ENCODE peak calls at places on chromosomes 3 and 15, in eight cellular contexts. One of them, this sample, is unnamed.

GRCh38 chr3:138348107-138348949 is at the start of gene MRAS:
- DNase-seq in mucosa of descending colon: no peak
- DNase-seq in sigmoid colon: peak
- DNase-seq in nephron progenitor cell: peak
- DNase-seq in cardiac muscle cell: peak
- DNase-seq in fibroblast of pulmonary artery: peak
- DNase-seq in lung: peak
- DNase-seq in HFF-Myc: no peak
- DNase-seq in this sample: peak

GRCh38 chr3:133460809-133461208 is 61.0 kb downstream of the BFSP2 start:
- DNase-seq in mucosa of descending colon: no peak
- DNase-seq in sigmoid colon: no peak
- DNase-seq in nephron progenitor cell: no peak
- DNase-seq in cardiac muscle cell: no peak
- DNase-seq in fibroblast of pulmonary artery: no peak
- DNase-seq in lung: no peak
- DNase-seq in HFF-Myc: no peak
- DNase-seq in this sample: no peak

GRCh38 chr3:32843504-32844321 is 25.9 kb downstream of the TRIM71 start:
- DNase-seq in mucosa of descending colon: no peak
- DNase-seq in sigmoid colon: no peak
- DNase-seq in nephron progenitor cell: peak
- DNase-seq in cardiac muscle cell: no peak
- DNase-seq in fibroblast of pulmonary artery: no peak
- DNase-seq in lung: no peak
- DNase-seq in HFF-Myc: no peak
- DNase-seq in this sample: no peak

GRCh38 chr3:56453027-56453426 is 15.2 kb downstream of the ERC2 start:
- DNase-seq in mucosa of descending colon: no peak
- DNase-seq in sigmoid colon: no peak
- DNase-seq in nephron progenitor cell: no peak
- DNase-seq in cardiac muscle cell: no peak
- DNase-seq in fibroblast of pulmonary artery: no peak
- DNase-seq in lung: no peak
- DNase-seq in HFF-Myc: peak
- DNase-seq in this sample: no peak

GRCh38 chr3:133448478-133449122 is 48.7 kb downstream of the BFSP2 start:
- DNase-seq in mucosa of descending colon: no peak
- DNase-seq in sigmoid colon: no peak
- DNase-seq in nephron progenitor cell: no peak
- DNase-seq in cardiac muscle cell: no peak
- DNase-seq in fibroblast of pulmonary artery: no peak
- DNase-seq in lung: no peak
- DNase-seq in HFF-Myc: no peak
- DNase-seq in this sample: no peak

GRCh38 chr3:10219737-10220136 is 28.5 kb upstream of the TATDN2 start:
- DNase-seq in mucosa of descending colon: no peak
- DNase-seq in sigmoid colon: no peak
- DNase-seq in nephron progenitor cell: no peak
- DNase-seq in cardiac muscle cell: no peak
- DNase-seq in fibroblast of pulmonary artery: no peak
- DNase-seq in lung: no peak
- DNase-seq in HFF-Myc: no peak
- DNase-seq in this sample: no peak

GRCh38 chr15:82999905-83000671 is 11.4 kb downstream of the C15orf40 start:
- DNase-seq in mucosa of descending colon: no peak
- DNase-seq in sigmoid colon: no peak
- DNase-seq in nephron progenitor cell: no peak
- DNase-seq in cardiac muscle cell: peak
- DNase-seq in fibroblast of pulmonary artery: peak
- DNase-seq in lung: no peak
- DNase-seq in HFF-Myc: peak
- DNase-seq in this sample: peak

GRCh38 chr3:139302084-139302800 is 41.6 kb upstream of the MRPS22 start:
- DNase-seq in mucosa of descending colon: no peak
- DNase-seq in sigmoid colon: no peak
- DNase-seq in nephron progenitor cell: no peak
- DNase-seq in cardiac muscle cell: peak
- DNase-seq in fibroblast of pulmonary artery: peak
- DNase-seq in lung: no peak
- DNase-seq in HFF-Myc: peak
- DNase-seq in this sample: peak

GRCh38 chr3:39226106-39226741 is 33.8 kb upstream of the XIRP1 start:
- DNase-seq in mucosa of descending colon: no peak
- DNase-seq in sigmoid colon: no peak
- DNase-seq in nephron progenitor cell: no peak
- DNase-seq in cardiac muscle cell: no peak
- DNase-seq in fibroblast of pulmonary artery: no peak
- DNase-seq in lung: no peak
- DNase-seq in HFF-Myc: no peak
- DNase-seq in this sample: no peak

GRCh38 chr3:60803156-60803555 is 448.1 kb downstream of the FHIT start:
- DNase-seq in mucosa of descending colon: no peak
- DNase-seq in sigmoid colon: no peak
- DNase-seq in nephron progenitor cell: no peak
- DNase-seq in cardiac muscle cell: no peak
- DNase-seq in fibroblast of pulmonary artery: no peak
- DNase-seq in lung: no peak
- DNase-seq in HFF-Myc: no peak
- DNase-seq in this sample: no peak

GRCh38 chr15:22918056-22918455 is 62.1 kb downstream of the CYFIP1 start:
- DNase-seq in mucosa of descending colon: no peak
- DNase-seq in sigmoid colon: no peak
- DNase-seq in nephron progenitor cell: no peak
- DNase-seq in cardiac muscle cell: no peak
- DNase-seq in fibroblast of pulmonary artery: peak
- DNase-seq in lung: no peak
- DNase-seq in HFF-Myc: peak
- DNase-seq in this sample: peak

GRCh38 chr3:11532865-11533490 is 110.7 kb downstream of the VGLL4 start:
- DNase-seq in mucosa of descending colon: no peak
- DNase-seq in sigmoid colon: peak
- DNase-seq in nephron progenitor cell: no peak
- DNase-seq in cardiac muscle cell: peak
- DNase-seq in fibroblast of pulmonary artery: peak
- DNase-seq in lung: no peak
- DNase-seq in HFF-Myc: no peak
- DNase-seq in this sample: no peak

GRCh38 chr3:163768048-163768447 is 1310.2 kb downstream of the SI start:
- DNase-seq in mucosa of descending colon: no peak
- DNase-seq in sigmoid colon: no peak
- DNase-seq in nephron progenitor cell: no peak
- DNase-seq in cardiac muscle cell: no peak
- DNase-seq in fibroblast of pulmonary artery: no peak
- DNase-seq in lung: no peak
- DNase-seq in HFF-Myc: no peak
- DNase-seq in this sample: no peak

GRCh38 chr15:66704019-66704782 is 2.2 kb downstream of the SMAD6 start:
- DNase-seq in mucosa of descending colon: no peak
- DNase-seq in sigmoid colon: no peak
- DNase-seq in nephron progenitor cell: no peak
- DNase-seq in cardiac muscle cell: no peak
- DNase-seq in fibroblast of pulmonary artery: no peak
- DNase-seq in lung: no peak
- DNase-seq in HFF-Myc: no peak
- DNase-seq in this sample: no peak

GRCh38 chr3:108022316-108023150 is 68.3 kb downstream of the CD47 start:
- DNase-seq in mucosa of descending colon: no peak
- DNase-seq in sigmoid colon: no peak
- DNase-seq in nephron progenitor cell: no peak
- DNase-seq in cardiac muscle cell: peak
- DNase-seq in fibroblast of pulmonary artery: peak
- DNase-seq in lung: peak
- DNase-seq in HFF-Myc: no peak
- DNase-seq in this sample: peak

GRCh38 chr3:69890094-69890493 is 109.4 kb upstream of the SAMMSON start:
- DNase-seq in mucosa of descending colon: no peak
- DNase-seq in sigmoid colon: no peak
- DNase-seq in nephron progenitor cell: no peak
- DNase-seq in cardiac muscle cell: no peak
- DNase-seq in fibroblast of pulmonary artery: no peak
- DNase-seq in lung: no peak
- DNase-seq in HFF-Myc: no peak
- DNase-seq in this sample: peak

GRCh38 chr15:39543651-39544050 is 37.2 kb upstream of the THBS1 start:
- DNase-seq in mucosa of descending colon: no peak
- DNase-seq in sigmoid colon: no peak
- DNase-seq in nephron progenitor cell: no peak
- DNase-seq in cardiac muscle cell: peak
- DNase-seq in fibroblast of pulmonary artery: peak
- DNase-seq in lung: no peak
- DNase-seq in HFF-Myc: no peak
- DNase-seq in this sample: no peak

GRCh38 chr15:28986108-28986507 is 100.3 kb downstream of the APBA2 start:
- DNase-seq in mucosa of descending colon: no peak
- DNase-seq in sigmoid colon: no peak
- DNase-seq in nephron progenitor cell: no peak
- DNase-seq in cardiac muscle cell: no peak
- DNase-seq in fibroblast of pulmonary artery: no peak
- DNase-seq in lung: no peak
- DNase-seq in HFF-Myc: no peak
- DNase-seq in this sample: no peak

GRCh38 chr3:179653106-179653776 is 401 bp downstream of the USP13 start:
- DNase-seq in mucosa of descending colon: peak
- DNase-seq in sigmoid colon: peak
- DNase-seq in nephron progenitor cell: peak
- DNase-seq in cardiac muscle cell: peak
- DNase-seq in fibroblast of pulmonary artery: peak
- DNase-seq in lung: peak
- DNase-seq in HFF-Myc: peak
- DNase-seq in this sample: peak

GRCh38 chr3:101574388-101575156 is 592 bp downstream of the PCNP start:
- DNase-seq in mucosa of descending colon: no peak
- DNase-seq in sigmoid colon: peak
- DNase-seq in nephron progenitor cell: no peak
- DNase-seq in cardiac muscle cell: peak
- DNase-seq in fibroblast of pulmonary artery: peak
- DNase-seq in lung: peak
- DNase-seq in HFF-Myc: peak
- DNase-seq in this sample: no peak

GRCh38 chr3:187242900-187243299 is 45.6 kb downstream of the RTP1 start:
- DNase-seq in mucosa of descending colon: no peak
- DNase-seq in sigmoid colon: no peak
- DNase-seq in nephron progenitor cell: no peak
- DNase-seq in cardiac muscle cell: no peak
- DNase-seq in fibroblast of pulmonary artery: no peak
- DNase-seq in lung: no peak
- DNase-seq in HFF-Myc: no peak
- DNase-seq in this sample: no peak

GRCh38 chr3:43054754-43055153 is 51.1 kb downstream of the POMGNT2 start:
- DNase-seq in mucosa of descending colon: no peak
- DNase-seq in sigmoid colon: no peak
- DNase-seq in nephron progenitor cell: no peak
- DNase-seq in cardiac muscle cell: no peak
- DNase-seq in fibroblast of pulmonary artery: no peak
- DNase-seq in lung: no peak
- DNase-seq in HFF-Myc: no peak
- DNase-seq in this sample: no peak

GRCh38 chr3:27796365-27796875 is 74.3 kb upstream of the EOMES start:
- DNase-seq in mucosa of descending colon: no peak
- DNase-seq in sigmoid colon: no peak
- DNase-seq in nephron progenitor cell: no peak
- DNase-seq in cardiac muscle cell: no peak
- DNase-seq in fibroblast of pulmonary artery: no peak
- DNase-seq in lung: no peak
- DNase-seq in HFF-Myc: no peak
- DNase-seq in this sample: no peak

GRCh38 chr3:193662757-193663322 is 69.8 kb downstream of the OPA1 start:
- DNase-seq in mucosa of descending colon: no peak
- DNase-seq in sigmoid colon: no peak
- DNase-seq in nephron progenitor cell: no peak
- DNase-seq in cardiac muscle cell: peak
- DNase-seq in fibroblast of pulmonary artery: peak
- DNase-seq in lung: no peak
- DNase-seq in HFF-Myc: no peak
- DNase-seq in this sample: no peak

GRCh38 chr3:170344971-170345370 is 12.5 kb upstream of the SKIL start:
- DNase-seq in mucosa of descending colon: no peak
- DNase-seq in sigmoid colon: no peak
- DNase-seq in nephron progenitor cell: no peak
- DNase-seq in cardiac muscle cell: no peak
- DNase-seq in fibroblast of pulmonary artery: no peak
- DNase-seq in lung: no peak
- DNase-seq in HFF-Myc: no peak
- DNase-seq in this sample: no peak

GRCh38 chr15:95024388-95024787 is 793.0 kb downstream of the MCTP2 start:
- DNase-seq in mucosa of descending colon: no peak
- DNase-seq in sigmoid colon: no peak
- DNase-seq in nephron progenitor cell: no peak
- DNase-seq in cardiac muscle cell: peak
- DNase-seq in fibroblast of pulmonary artery: peak
- DNase-seq in lung: no peak
- DNase-seq in HFF-Myc: no peak
- DNase-seq in this sample: no peak

GRCh38 chr15:87604857-87605446 is 651.6 kb downstream of the NTRK3 start:
- DNase-seq in mucosa of descending colon: no peak
- DNase-seq in sigmoid colon: no peak
- DNase-seq in nephron progenitor cell: peak
- DNase-seq in cardiac muscle cell: peak
- DNase-seq in fibroblast of pulmonary artery: peak
- DNase-seq in lung: no peak
- DNase-seq in HFF-Myc: no peak
- DNase-seq in this sample: no peak

GRCh38 chr3:13420817-13421755 is 964 bp upstream of the NUP210 start:
- DNase-seq in mucosa of descending colon: peak
- DNase-seq in sigmoid colon: no peak
- DNase-seq in nephron progenitor cell: no peak
- DNase-seq in cardiac muscle cell: no peak
- DNase-seq in fibroblast of pulmonary artery: no peak
- DNase-seq in lung: peak
- DNase-seq in HFF-Myc: no peak
- DNase-seq in this sample: peak
- TF ChIP-seq CTCF in mucosa of descending colon: no peak
- TF ChIP-seq CTCF in sigmoid colon: no peak
- TF ChIP-seq CTCF in nephron progenitor cell: no peak
- TF ChIP-seq CTCF in cardiac muscle cell: no peak
- TF ChIP-seq CTCF in fibroblast of pulmonary artery: no peak
- TF ChIP-seq CTCF in lung: no peak
- TF ChIP-seq CTCF in HFF-Myc: no peak
- TF ChIP-seq CTCF in this sample: no peak

GRCh38 chr3:102745881-102746280 is 311.1 kb downstream of the ZPLD1 start:
- DNase-seq in mucosa of descending colon: no peak
- DNase-seq in sigmoid colon: no peak
- DNase-seq in nephron progenitor cell: no peak
- DNase-seq in cardiac muscle cell: no peak
- DNase-seq in fibroblast of pulmonary artery: peak
- DNase-seq in lung: no peak
- DNase-seq in HFF-Myc: no peak
- DNase-seq in this sample: no peak
- TF ChIP-seq CTCF in mucosa of descending colon: no peak
- TF ChIP-seq CTCF in sigmoid colon: no peak
- TF ChIP-seq CTCF in nephron progenitor cell: no peak
- TF ChIP-seq CTCF in cardiac muscle cell: no peak
- TF ChIP-seq CTCF in fibroblast of pulmonary artery: no peak
- TF ChIP-seq CTCF in lung: no peak
- TF ChIP-seq CTCF in HFF-Myc: no peak
- TF ChIP-seq CTCF in this sample: peak

GRCh38 chr15:79035111-79035601 is 55.4 kb downstream of the RASGRF1 start:
- DNase-seq in mucosa of descending colon: no peak
- DNase-seq in sigmoid colon: no peak
- DNase-seq in nephron progenitor cell: peak
- DNase-seq in cardiac muscle cell: no peak
- DNase-seq in fibroblast of pulmonary artery: no peak
- DNase-seq in lung: no peak
- DNase-seq in HFF-Myc: peak
- DNase-seq in this sample: no peak
- TF ChIP-seq CTCF in mucosa of descending colon: no peak
- TF ChIP-seq CTCF in sigmoid colon: no peak
- TF ChIP-seq CTCF in nephron progenitor cell: peak
- TF ChIP-seq CTCF in cardiac muscle cell: no peak
- TF ChIP-seq CTCF in fibroblast of pulmonary artery: no peak
- TF ChIP-seq CTCF in lung: no peak
- TF ChIP-seq CTCF in HFF-Myc: peak
- TF ChIP-seq CTCF in this sample: no peak

GRCh38 chr3:45078910-45079522 is 52.9 kb downstream of the CLEC3B start:
- DNase-seq in mucosa of descending colon: no peak
- DNase-seq in sigmoid colon: no peak
- DNase-seq in nephron progenitor cell: no peak
- DNase-seq in cardiac muscle cell: peak
- DNase-seq in fibroblast of pulmonary artery: peak
- DNase-seq in lung: no peak
- DNase-seq in HFF-Myc: no peak
- DNase-seq in this sample: no peak
- TF ChIP-seq CTCF in mucosa of descending colon: no peak
- TF ChIP-seq CTCF in sigmoid colon: no peak
- TF ChIP-seq CTCF in nephron progenitor cell: no peak
- TF ChIP-seq CTCF in cardiac muscle cell: peak
- TF ChIP-seq CTCF in fibroblast of pulmonary artery: peak
- TF ChIP-seq CTCF in lung: no peak
- TF ChIP-seq CTCF in HFF-Myc: peak
- TF ChIP-seq CTCF in this sample: no peak

This sample was measured in PC-9.